ENCODE peak calls at places on chromosomes 1 and 21, in five cellular contexts. N, Y, Q, P and R are unnamed samples.

GRCh38 chr1:63873751-63874150 is 99.9 kb downstream of the ROR1 start:
- DNase-seq in N (no peak), P (no peak), Q (peak; percentile 92), Y (peak; percentile 64), R (peak; percentile 4)

GRCh38 chr1:43123031-43123430 is 49.1 kb downstream of the EBNA1BP2 start:
- DNase-seq in P (no peak), Q (no peak), Y (no peak), N (no peak), R (no peak)

GRCh38 chr1:43766818-43767525 is 59.6 kb downstream of the ST3GAL3 start:
- DNase-seq in N (no peak), Q (no peak), P (no peak), Y (no peak), R (no peak)

GRCh38 chr1:20376171-20376570 is 85.5 kb downstream of the VWA5B1 start:
- DNase-seq in Y (no peak), N (no peak), Q (peak; percentile 20), P (no peak), R (no peak)

GRCh38 chr1:206816390-206817287 is 44.3 kb upstream of the IL10 start:
- DNase-seq in Y (no peak), Q (no peak), N (no peak), P (no peak), R (no peak)

GRCh38 chr1:15116966-15117365 is 36.6 kb upstream of the TMEM51 start:
- DNase-seq in Q (no peak), N (no peak), P (no peak), Y (no peak), R (no peak)

GRCh38 chr1:2353215-2353906 is 38.0 kb downstream of the MORN1 start:
- DNase-seq in N (no peak), Y (no peak), P (peak; percentile 2), Q (no peak), R (no peak)

GRCh38 chr1:4594286-4594991 is 60.0 kb upstream of the AJAP1 start:
- DNase-seq in Y (no peak), Q (no peak), P (no peak), N (no peak), R (no peak)

GRCh38 chr1:12143631-12144155 is 23.1 kb upstream of the TNFRSF1B start:
- DNase-seq in Y (peak; percentile 94), P (no peak), N (no peak), Q (peak; percentile 99), R (peak; percentile 75)

GRCh38 chr1:17207966-17208418 is 3.1 kb downstream of the PADI1 start:
- DNase-seq in Y (peak; percentile 69), Q (peak; percentile 98), P (no peak), N (peak; percentile 7), R (peak; percentile 16)

GRCh38 chr1:218475275-218475674 is 130.1 kb downstream of the TGFB2 start:
- DNase-seq in P (no peak), Q (peak; percentile 63), N (no peak), Y (no peak), R (peak; percentile 25)

GRCh38 chr1:43238991-43239469 is 30.8 kb upstream of the TMEM125 start:
- DNase-seq in Y (no peak), Q (no peak), N (no peak), P (no peak), R (no peak)

GRCh38 chr1:28190337-28190979 is 14.0 kb upstream of the PTAFR start:
- DNase-seq in P (no peak), Y (no peak), N (no peak), Q (no peak), R (no peak)

GRCh38 chr1:58754683-58755467 is 29.0 kb downstream of the JUN start:
- DNase-seq in Q (peak; percentile 55), P (no peak), N (no peak), Y (no peak), R (no peak)

GRCh38 chr1:2586154-2587070 is at the start of gene PRXL2B:
- DNase-seq in P (peak; percentile 100), Y (peak; percentile 99), N (peak; percentile 97), Q (peak; percentile 97), R (peak; percentile 98)

GRCh38 chr1:206050655-206051235 is 2.2 kb upstream of the RHEX start:
- DNase-seq in N (peak; percentile 13), Y (no peak), Q (peak; percentile 39), P (no peak), R (no peak)

GRCh38 chr21:46551636-46552241 is 53.1 kb downstream of the S100B start:
- DNase-seq in Y (no peak), Q (no peak), P (no peak), N (no peak), R (no peak)

GRCh38 chr1:209065350-209065749 is 518.2 kb upstream of the CAMK1G start:
- DNase-seq in P (no peak), Q (no peak), N (no peak), Y (no peak), R (no peak)

GRCh38 chr1:147509786-147510360 is 31.4 kb upstream of the BCL9 start:
- DNase-seq in P (no peak), N (no peak), Y (no peak), Q (no peak), R (no peak)

GRCh38 chr21:28089599-28090421 is 902.9 kb downstream of the LTN1 start:
- DNase-seq in P (no peak), Q (peak; percentile 50), N (no peak), Y (no peak), R (no peak)

GRCh38 chr1:2130871-2131289 is 63.7 kb downstream of the FAAP20 start:
- DNase-seq in P (no peak), Y (no peak), Q (no peak), N (no peak), R (no peak)

GRCh38 chr1:107669996-107670395 is 295.0 kb downstream of the VAV3 start:
- DNase-seq in Q (peak; percentile 92), Y (no peak), N (no peak), P (no peak), R (peak; percentile 40)